ENCODE peak calls at places on chromosomes 4 and X, in five cellular contexts. T, O, N, Q and P are unnamed samples.
A peak's percentile ranks its signal among the peaks of the same experiment; 100 is the strongest.

GRCh38 chr4:153573881-153574807 is 108.0 kb downstream of the TMEM131L start:
- DNase-seq in T (peak; percentile 30), O (peak; percentile 77), Q (peak; percentile 72), N (peak; percentile 34), P (peak; percentile 64)

GRCh38 chrX:87518504-87518903 is 902 bp downstream of the KLHL4 start:
- DNase-seq in N (no peak), T (no peak), O (no peak), Q (no peak), P (no peak)

GRCh38 chr4:8032381-8032780 is 92.7 kb upstream of the AFAP1 start:
- DNase-seq in T (no peak), O (no peak), Q (no peak), N (no peak), P (no peak)

GRCh38 chr4:56197387-56197786 is 189.9 kb downstream of the AASDH start:
- DNase-seq in N (no peak), O (no peak), T (no peak), Q (no peak), P (no peak)

GRCh38 chr4:110490109-110490508 is 14.2 kb downstream of the ENPEP start:
- DNase-seq in Q (no peak), T (no peak), O (no peak), N (no peak), P (no peak)

GRCh38 chr4:98566491-98567008 is 91.9 kb downstream of the TSPAN5 start:
- DNase-seq in O (peak; percentile 72), Q (no peak), T (no peak), N (no peak), P (no peak)

GRCh38 chr4:151841107-151841506 is 80.3 kb upstream of the GATB start:
- DNase-seq in O (no peak), N (no peak), Q (no peak), T (no peak), P (no peak)

GRCh38 chrX:17703201-17703600 is 34.1 kb upstream of the SCML1 start:
- DNase-seq in Q (no peak), N (no peak), T (no peak), O (no peak), P (no peak)

GRCh38 chr4:80033581-80033980 is 39.4 kb downstream of the ANTXR2 start:
- DNase-seq in N (no peak), O (no peak), Q (no peak), T (no peak), P (no peak)

GRCh38 chrX:25523574-25523973 is 507.8 kb upstream of the ARX start:
- DNase-seq in Q (no peak), O (no peak), T (no peak), N (peak; percentile 5), P (no peak)

GRCh38 chr4:88230953-88231835 is 53.2 kb downstream of the PPM1K start:
- DNase-seq in T (no peak), Q (no peak), N (no peak), O (no peak), P (no peak)

DNA sequence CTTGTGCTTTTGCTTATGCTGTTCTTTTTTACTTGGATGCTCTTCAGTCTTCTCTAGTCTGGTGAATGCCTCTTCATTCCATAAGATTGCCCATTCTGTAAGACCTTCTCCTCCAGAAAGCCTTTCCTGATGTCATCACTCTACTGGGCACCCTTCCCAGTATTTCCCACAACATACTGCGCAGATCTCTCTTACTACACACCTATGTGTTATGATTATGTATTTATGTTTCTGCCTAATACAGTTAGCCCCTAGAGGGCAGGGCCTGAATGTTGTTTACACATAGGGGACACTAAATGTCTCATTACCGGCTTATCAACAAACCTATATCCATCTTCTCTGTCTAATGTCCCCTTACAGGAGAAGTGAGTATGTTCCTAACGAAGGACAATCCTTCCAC is 21.1 kb downstream of the AIFM1 start:
- DNase-seq in T (no peak), N (no peak), O (no peak), Q (no peak), P (no peak)
- TF ChIP-seq CTCF in T (peak; percentile 5), N (no peak), O (no peak), Q (peak; percentile 25), P (peak; percentile 24)

DNA sequence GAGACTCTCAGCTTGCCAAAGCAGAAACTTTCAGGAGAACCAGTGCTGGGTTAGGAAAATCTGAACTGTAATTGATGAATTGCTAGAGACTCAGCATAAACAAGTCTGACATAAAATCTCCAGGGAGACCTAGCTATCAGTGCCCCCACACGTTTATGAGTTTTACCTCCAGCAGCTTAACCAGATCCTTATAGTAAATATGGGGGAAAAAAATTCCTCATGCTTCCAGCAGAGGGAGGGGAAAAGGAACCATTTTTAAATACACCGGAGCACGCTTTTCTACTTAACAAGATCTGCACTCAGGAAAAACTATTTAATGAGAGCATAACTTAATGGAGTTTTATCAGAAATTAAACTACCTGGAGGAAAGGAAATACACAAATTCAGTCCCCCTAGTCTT is 1040.7 kb upstream of the INTU start:
- DNase-seq in O (no peak), T (no peak), Q (no peak), N (no peak), P (no peak)
- TF ChIP-seq CTCF in O (no peak), T (peak; percentile 44), Q (peak; percentile 73), N (no peak), P (peak; percentile 54)

GRCh38 chrX:102516314-102516936 is at the start of gene TMSB15A:
- DNase-seq in O (peak; percentile 67), N (peak; percentile 41), T (no peak), Q (peak; percentile 2), P (no peak)

GRCh38 chrX:102514536-102514935 is 2.0 kb downstream of the TMSB15A start:
- DNase-seq in N (no peak), T (no peak), O (no peak), Q (no peak), P (no peak)

DNA sequence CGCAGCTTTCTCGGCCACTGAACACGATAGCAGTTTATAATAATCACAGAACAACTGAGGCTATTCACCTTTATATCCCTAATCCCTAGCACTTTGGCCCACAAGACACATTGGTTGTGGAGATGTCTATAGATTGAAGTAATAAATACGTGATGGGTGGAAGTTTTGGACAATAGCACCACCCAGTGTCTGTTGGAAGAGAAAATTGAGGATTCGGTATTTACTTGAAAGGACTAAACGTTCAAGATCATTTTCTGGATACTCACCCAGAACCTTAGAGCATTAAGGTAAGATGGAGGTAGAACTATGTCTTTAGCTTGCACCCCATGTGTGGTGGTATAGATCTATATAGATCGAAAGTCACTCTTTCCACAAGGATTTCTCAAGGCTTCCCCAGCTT is 792 bp upstream of the TMSB15A start:
- DNase-seq in Q (peak; percentile 11), T (no peak), N (no peak), O (no peak), P (no peak)
- TF ChIP-seq CTCF in Q (peak; percentile 49), T (peak; percentile 14), N (no peak), O (peak; percentile 28), P (peak; percentile 19)

GRCh38 chr4:111754003-111754402 is 391.3 kb upstream of the FAM241A start:
- DNase-seq in T (no peak), N (no peak), Q (no peak), O (no peak), P (no peak)
- TF ChIP-seq CTCF in T (no peak), N (no peak), Q (no peak), O (no peak), P (no peak)

GRCh38 chrX:110989447-110989846 is 106.5 kb upstream of the PAK3 start:
- DNase-seq in N (no peak), Q (no peak), T (no peak), O (no peak), P (no peak)

GRCh38 chrX:110987292-110987691 is 108.7 kb upstream of the PAK3 start:
- DNase-seq in O (no peak), Q (no peak), N (no peak), T (no peak), P (no peak)

GRCh38 chrX:110989869-110990268 is 106.1 kb upstream of the PAK3 start:
- DNase-seq in O (no peak), N (no peak), Q (no peak), T (no peak), P (no peak)

GRCh38 chrX:110992611-110993010 is 103.4 kb upstream of the PAK3 start:
- DNase-seq in T (no peak), O (no peak), N (peak; percentile 19), Q (no peak), P (no peak)
- TF ChIP-seq CTCF in T (peak; percentile 48), O (peak; percentile 38), N (no peak), Q (peak; percentile 46), P (peak; percentile 46)

GRCh38 chrX:150365051-150365952 is 2.2 kb downstream of the MAMLD1 start:
- DNase-seq in N (peak; percentile 24), Q (no peak), O (peak; percentile 84), T (no peak), P (no peak)
- TF ChIP-seq CTCF in N (no peak), Q (peak; percentile 81), O (peak; percentile 61), T (peak; percentile 46), P (peak; percentile 54)

DNA sequence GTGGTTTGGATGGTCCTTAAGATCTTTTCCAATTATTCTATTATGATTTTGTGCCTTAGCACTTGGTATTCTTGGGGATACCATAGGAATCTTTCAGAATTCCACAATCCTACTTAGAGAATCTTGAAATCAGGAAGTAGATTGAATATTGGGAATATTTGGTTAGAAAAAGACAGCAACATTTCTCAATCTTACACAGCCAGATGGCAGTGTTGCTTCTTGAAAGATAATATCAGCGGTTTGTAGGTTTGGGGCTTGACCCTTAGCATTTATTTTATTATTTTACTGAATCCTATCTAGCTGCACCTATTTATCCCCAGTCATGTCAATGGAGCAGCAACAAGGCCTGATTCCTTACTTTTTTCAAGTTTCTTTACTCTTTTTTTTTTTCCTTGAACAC is 28.6 kb downstream of the MAGEB1 start:
- DNase-seq in Q (no peak), T (no peak), N (no peak), O (no peak), P (no peak)
- TF ChIP-seq CTCF in Q (peak; percentile 71), T (peak; percentile 32), N (no peak), O (peak; percentile 38), P (peak; percentile 30)